ENCODE peak calls at places on chromosomes 5 and 9, in ten cellular contexts. P, Q, S, Z, D, O, U, I, C and J are unnamed samples. For H3K4me1, the result is how much of the 10 kb centered on the place peaks cover.

GRCh38 chr5:113178073-113178779 is 201.6 kb downstream of the DCP2 start:
- DNase-seq in C (no peak), I (no peak), U (no peak), Q (no peak), P (no peak), O (no peak), Z (no peak), D (no peak), S (no peak), J (no peak)

GRCh38 chr5:1760656-1761452 is 38.8 kb downstream of the MRPL36 start:
- DNase-seq in Z (no peak), D (peak), Q (no peak), C (no peak), I (no peak), P (peak), S (no peak), O (no peak), U (no peak), J (no peak)

GRCh38 chr5:61114441-61114840 is 47.8 kb downstream of the SMIM15 start:
- DNase-seq in C (no peak), I (no peak), Q (no peak), O (no peak), S (no peak), U (no peak), Z (no peak), P (no peak), D (no peak), J (no peak)

GRCh38 chr9:89880161-89880560 is 275.3 kb downstream of the GADD45G start:
- DNase-seq in O (peak), C (peak), I (no peak), Z (no peak), D (peak), S (no peak), U (no peak), Q (no peak), P (peak), J (no peak)

GRCh38 chr5:75050415-75050814 is 1.9 kb downstream of the GCNT4 start:
- DNase-seq in Q (no peak), P (no peak), C (no peak), O (peak), S (no peak), D (peak), I (no peak), Z (no peak), U (no peak), J (peak)

GRCh38 chr9:104293877-104294276 is 199.8 kb downstream of the SMC2 start:
- DNase-seq in I (no peak), S (no peak), C (no peak), P (no peak), O (no peak), Q (no peak), D (no peak), U (no peak), Z (no peak), J (no peak)

GRCh38 chr5:73857446-73857845 is 231.4 kb downstream of the ARHGEF28 start:
- DNase-seq in C (no peak), U (no peak), I (no peak), S (no peak), Z (no peak), Q (no peak), P (no peak), D (no peak), O (no peak), J (no peak)

GRCh38 chr5:154483654-154484392 is 5.8 kb upstream of the HAND1 start:
- DNase-seq in O (no peak), I (no peak), S (no peak), P (no peak), U (no peak), Q (no peak), C (no peak), D (peak), Z (no peak), J (no peak)

GRCh38 chr5:43290726-43291125 is 22.5 kb downstream of the HMGCS1 start:
- DNase-seq in P (no peak), D (no peak), U (no peak), Z (no peak), Q (no peak), I (no peak), C (no peak), S (no peak), O (no peak), J (no peak)

GRCh38 chr5:154285661-154286408 is 95.3 kb downstream of the GALNT10 start:
- DNase-seq in Q (no peak), Z (no peak), D (no peak), U (no peak), P (no peak), S (no peak), I (no peak), O (peak), C (no peak), J (no peak)

GRCh38 chr9:137665697-137666504 is 47.1 kb downstream of the EHMT1 start:
- DNase-seq in Q (no peak), S (no peak), O (no peak), I (no peak), Z (no peak), U (no peak), P (no peak), C (no peak), D (peak), J (no peak)
- TF ChIP-seq CTCF in Q (no peak), S (no peak), O (no peak), I (no peak), Z (peak), U (no peak), P (no peak), C (no peak), D (no peak), J (no peak)

GRCh38 chr9:125550216-125550614 is 156.8 kb downstream of the MAPKAP1 start:
- DNase-seq in S (no peak), U (no peak), D (no peak), C (no peak), Z (no peak), P (no peak), Q (no peak), O (no peak), I (no peak), J (no peak)
- H3K4me1 ChIP-seq in S (under half), U (under half), D (under half), C (under half), Z (half or more), P (half or more), Q (under half), O (under half), I (under half), J (under half)

DNA sequence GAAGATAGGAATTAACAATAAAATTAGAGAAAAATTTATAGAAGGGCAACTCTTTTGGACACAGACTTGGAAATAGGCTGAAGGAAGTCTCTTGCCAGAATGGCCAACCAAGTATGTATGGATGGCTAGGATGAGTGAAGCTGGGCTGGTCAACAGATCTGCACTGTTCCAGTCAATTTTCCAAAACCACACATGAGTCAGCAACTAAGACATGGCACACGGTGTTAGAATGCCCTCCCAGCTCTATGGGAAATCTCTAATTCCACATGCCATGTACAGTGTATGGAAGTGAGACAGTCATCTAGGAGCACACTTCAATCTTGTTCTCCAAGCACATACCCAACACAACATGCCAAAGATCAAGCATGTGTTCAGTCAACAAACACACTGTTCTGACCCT is 129.6 kb downstream of the GLIS3 start:
- DNase-seq in O (no peak), I (no peak), D (no peak), S (no peak), Z (no peak), Q (no peak), U (no peak), P (no peak), C (no peak), J (no peak)
- TF ChIP-seq CTCF in O (no peak), I (no peak), D (no peak), S (no peak), Z (no peak), Q (no peak), U (no peak), P (no peak), C (no peak), J (no peak)

GRCh38 chr5:173324115-173325001 is 3.9 kb downstream of the STC2 start:
- DNase-seq in U (no peak), Q (no peak), P (peak), O (peak), Z (peak), S (no peak), D (peak), I (no peak), C (peak), J (peak)
- H3K4me1 ChIP-seq in U (under half), Q (half or more), P (half or more), O (under half), Z (half or more), S (under half), D (half or more), I (under half), C (under half), J (under half)

GRCh38 chr9:75185585-75186170 is 97.4 kb downstream of the OSTF1 start:
- DNase-seq in D (peak), S (no peak), U (no peak), I (peak), P (peak), Q (no peak), C (no peak), Z (peak), O (peak), J (no peak)
- TF ChIP-seq CTCF in D (no peak), S (peak), U (no peak), I (peak), P (peak), Q (peak), C (peak), Z (peak), O (peak), J (peak)

DNA sequence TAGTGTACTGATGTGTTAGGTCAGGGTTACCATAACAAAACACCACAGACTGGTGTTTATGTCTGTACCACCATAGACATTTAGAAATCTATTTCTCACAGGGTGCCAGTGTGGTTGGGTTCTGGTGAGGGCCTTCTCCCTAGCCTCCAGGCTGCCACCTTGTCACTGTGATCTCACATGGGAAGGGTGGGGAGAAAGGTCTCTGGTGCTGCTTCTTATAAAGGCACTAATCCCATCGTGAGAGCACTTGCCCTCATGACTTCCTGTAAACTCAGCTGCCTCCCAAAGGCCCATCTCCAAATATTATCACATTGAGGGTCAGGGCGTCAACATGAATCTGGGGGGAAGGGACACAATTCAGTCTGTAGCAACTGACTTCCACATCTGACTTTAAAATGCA is 49.8 kb downstream of the PIK3R1 start:
- DNase-seq in I (no peak), D (no peak), Z (no peak), Q (no peak), P (no peak), S (no peak), U (no peak), C (no peak), O (no peak), J (no peak)
- H3K4me1 ChIP-seq in I (under half), D (half or more), Z (half or more), Q (half or more), P (half or more), S (under half), U (half or more), C (half or more), O (under half), J (under half)

DNA sequence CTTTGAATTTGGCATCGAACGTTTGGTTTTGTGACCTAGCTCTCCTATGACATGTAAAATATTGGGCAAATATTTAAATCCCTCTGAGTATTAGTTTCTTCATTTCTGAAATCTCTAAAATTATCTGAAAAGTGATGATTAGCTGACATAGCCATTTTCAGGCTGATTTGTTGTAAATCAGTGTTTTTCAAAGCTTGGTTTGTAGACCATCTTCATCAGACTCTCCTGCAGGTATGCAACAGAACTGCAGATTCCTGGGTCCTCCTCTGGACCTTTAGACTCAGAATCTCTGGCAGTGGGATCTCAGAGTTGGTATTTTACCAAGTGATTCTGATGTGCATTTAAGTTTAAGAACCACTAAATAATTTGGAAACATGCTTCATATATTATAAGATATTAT is 38.9 kb upstream of the NMUR2 start:
- DNase-seq in P (no peak), Q (no peak), C (no peak), S (no peak), I (no peak), Z (no peak), O (no peak), D (no peak), U (no peak), J (no peak)
- TF ChIP-seq CTCF in P (no peak), Q (no peak), C (no peak), S (no peak), I (no peak), Z (no peak), O (no peak), D (no peak), U (no peak), J (no peak)

DNA sequence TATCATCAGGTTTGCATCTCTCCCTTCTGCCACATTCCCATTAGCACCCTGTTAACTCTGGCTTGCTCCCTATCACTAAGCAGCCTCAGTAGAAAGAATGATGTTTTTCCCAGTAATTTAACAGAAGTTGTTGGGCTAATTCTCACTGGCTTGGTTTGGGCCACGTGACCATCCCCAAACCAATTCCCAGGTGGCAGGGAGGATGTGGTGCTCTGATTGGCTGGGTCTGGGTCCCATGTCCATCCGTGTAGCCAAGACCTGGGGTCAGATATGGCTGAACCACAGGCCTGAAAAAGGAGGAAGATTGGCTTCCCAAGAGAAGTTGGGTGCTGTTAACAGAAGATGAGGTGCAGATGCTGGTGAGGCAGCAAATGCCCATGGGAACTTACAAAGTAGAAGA is 122.0 kb downstream of the BOD1 start:
- DNase-seq in O (no peak), C (no peak), U (no peak), S (no peak), Q (no peak), P (no peak), I (no peak), D (no peak), Z (no peak), J (no peak)
- H3K4me1 ChIP-seq in O (under half), C (under half), U (under half), S (under half), Q (under half), P (under half), I (under half), D (under half), Z (under half), J (under half)

GRCh38 chr9:33233659-33234335 is 6.2 kb upstream of the SPINK4 start:
- DNase-seq in Q (no peak), C (no peak), P (peak), I (peak), S (peak), D (no peak), U (no peak), O (peak), Z (peak), J (peak)
- TF ChIP-seq CTCF in Q (no peak), C (no peak), P (no peak), I (no peak), S (no peak), D (no peak), U (no peak), O (no peak), Z (no peak), J (no peak)